ENCODE peak calls at places on chromosome 20, in nine cellular contexts. W is caudate nucleus; T is NCI-H2081; O is OCI-M1; D is nephron progenitor cell; S is stimulated activated CD8-positive, alpha-beta memory T cell treated with anti-CD3 and anti-CD28 coated beads, Interleukin-12 subunit alpha, Interleukin-12 subunit beta, amount 100 ng/mL, for 1 hour; J is small intestine; B is suprapubic skin; Q is aorta. F is an unnamed sample.

GRCh38 chr20:17223553-17223952 is 3.3 kb upstream of the PCSK2 start:
- DNase-seq in W (no peak), J (no peak), B (no peak), Q (no peak), S (no peak), O (no peak), D (no peak), T (no peak), F (no peak)

GRCh38 chr20:51029556-51029955 is 6.6 kb upstream of the KCNG1 start:
- DNase-seq in J (no peak), B (no peak), Q (no peak), W (no peak), D (no peak), T (no peak), S (no peak), O (no peak), F (no peak)

GRCh38 chr20:7358670-7359069 is 581.6 kb downstream of the HAO1 start:
- DNase-seq in W (no peak), T (no peak), B (no peak), D (peak), J (no peak), O (no peak), S (no peak), Q (no peak), F (no peak)

GRCh38 chr20:40511478-40511877 is 177.6 kb downstream of the MAFB start:
- DNase-seq in T (no peak), W (no peak), O (no peak), J (no peak), S (no peak), D (no peak), Q (no peak), B (peak), F (no peak)

GRCh38 chr20:51004781-51005180 is 18.1 kb downstream of the KCNG1 start:
- DNase-seq in D (no peak), T (no peak), B (no peak), J (no peak), S (no peak), W (no peak), Q (no peak), O (no peak), F (no peak)

GRCh38 chr20:57647006-57647932 is 27.0 kb upstream of the ZBP1 start:
- DNase-seq in B (no peak), T (no peak), S (no peak), J (no peak), O (no peak), D (no peak), Q (no peak), W (no peak), F (no peak)

GRCh38 chr20:60314727-60315126 is 356.5 kb downstream of the CDH26 start:
- DNase-seq in W (no peak), S (no peak), O (no peak), D (no peak), Q (no peak), T (no peak), B (no peak), J (no peak), F (no peak)

GRCh38 chr20:60256811-60257210 is 298.6 kb downstream of the CDH26 start:
- DNase-seq in O (no peak), Q (no peak), S (no peak), D (no peak), T (no peak), W (no peak), B (no peak), J (no peak), F (no peak)

GRCh38 chr20:5886788-5887187 is 63.5 kb downstream of the TRMT6 start:
- DNase-seq in B (no peak), D (no peak), T (no peak), O (no peak), Q (no peak), J (no peak), W (no peak), S (no peak), F (no peak)

GRCh38 chr20:49575551-49576060 is 7.7 kb upstream of the PTGIS start:
- DNase-seq in W (no peak), O (no peak), S (no peak), J (peak), D (no peak), Q (no peak), T (no peak), B (peak), F (no peak)

GRCh38 chr20:45066372-45066771 is 34.6 kb downstream of the KCNS1 start:
- DNase-seq in D (no peak), J (no peak), Q (no peak), T (no peak), B (no peak), W (no peak), S (no peak), O (no peak), F (no peak)

GRCh38 chr20:52622086-52622485 is 350.1 kb upstream of the TSHZ2 start:
- DNase-seq in J (no peak), S (no peak), T (no peak), W (no peak), Q (no peak), B (no peak), D (no peak), O (no peak), F (no peak)

GRCh38 chr20:19099586-19100555 is 112.6 kb upstream of the SLC24A3 start:
- DNase-seq in Q (no peak), B (no peak), J (peak), D (no peak), S (no peak), W (no peak), O (no peak), T (no peak), F (no peak)

GRCh38 chr20:10553326-10553984 is 118.3 kb downstream of the SLX4IP start:
- DNase-seq in B (no peak), D (peak), W (peak), S (peak), J (peak), Q (peak), T (peak), O (peak), F (peak)

GRCh38 chr20:34863421-34863965 is 9.2 kb downstream of the GGT7 start:
- DNase-seq in W (no peak), B (peak), Q (no peak), T (no peak), J (no peak), S (no peak), D (no peak), O (no peak), F (no peak)

GRCh38 chr20:10508468-10509251 is 73.6 kb downstream of the SLX4IP start:
- DNase-seq in Q (no peak), O (no peak), B (no peak), S (no peak), D (peak), T (no peak), J (no peak), W (no peak), F (peak)

GRCh38 chr20:52829111-52829510 is 143.0 kb upstream of the TSHZ2 start:
- DNase-seq in W (no peak), T (no peak), Q (no peak), J (no peak), D (no peak), B (no peak), S (no peak), O (no peak), F (no peak)

GRCh38 chr20:52994184-52994970 is 22.2 kb downstream of the TSHZ2 start:
- DNase-seq in O (no peak), Q (no peak), S (no peak), D (no peak), T (no peak), B (no peak), J (no peak), W (no peak), F (no peak)

GRCh38 chr20:18645196-18645745 is 57.4 kb downstream of the DTD1 start:
- DNase-seq in J (no peak), Q (no peak), B (no peak), D (no peak), S (no peak), W (no peak), O (peak), T (no peak), F (no peak)

GRCh38 chr20:10710995-10711775 is 37.4 kb upstream of the JAG1 start:
- DNase-seq in O (no peak), W (no peak), T (no peak), D (no peak), J (peak), S (no peak), B (no peak), Q (no peak), F (no peak)

GRCh38 chr20:36092424-36093024 is 62.0 kb upstream of the EPB41L1 start:
- DNase-seq in S (no peak), J (no peak), T (no peak), B (no peak), D (peak), Q (peak), O (no peak), W (no peak), F (no peak)

GRCh38 chr20:62774762-62775161 is 21.5 kb upstream of the MRGBP start:
- DNase-seq in O (peak), J (no peak), S (no peak), T (no peak), B (no peak), Q (no peak), W (no peak), D (no peak), F (no peak)

GRCh38 chr20:19981091-19981490 is 36.1 kb upstream of the NAA20 start:
- DNase-seq in D (no peak), B (no peak), O (no peak), Q (no peak), W (no peak), T (no peak), S (no peak), J (no peak), F (no peak)

GRCh38 chr20:43925786-43926185 is 11.1 kb downstream of the TOX2 start:
- DNase-seq in O (peak), T (no peak), Q (peak), B (no peak), D (no peak), W (peak), J (no peak), S (no peak), F (no peak)

GRCh38 chr20:18983796-18984195 is 170.2 kb downstream of the SCP2D1 start:
- DNase-seq in T (peak), B (no peak), O (no peak), D (no peak), Q (no peak), S (no peak), W (no peak), J (no peak), F (no peak)

GRCh38 chr20:48875914-48876240 is 45.6 kb upstream of the ARFGEF2 start:
- DNase-seq in W (no peak), J (no peak), D (no peak), S (no peak), T (no peak), B (no peak), O (no peak), Q (no peak), F (peak)

GRCh38 chr20:59526242-59527225 is 77.8 kb upstream of the PHACTR3 start:
- DNase-seq in D (no peak), S (no peak), W (no peak), B (no peak), Q (no peak), T (no peak), J (no peak), O (no peak), F (no peak)

GRCh38 chr20:14688045-14688444 is 350.6 kb upstream of the FLRT3 start:
- DNase-seq in T (no peak), S (no peak), D (no peak), B (no peak), Q (no peak), W (no peak), J (no peak), O (no peak), F (no peak)

GRCh38 chr20:38373231-38373867 is 27.1 kb downstream of the LBP start:
- DNase-seq in W (no peak), D (no peak), O (peak), S (no peak), B (peak), Q (no peak), T (no peak), J (peak), F (peak)

GRCh38 chr20:62761759-62762131 is 34.5 kb upstream of the MRGBP start:
- DNase-seq in T (no peak), Q (no peak), O (no peak), J (no peak), W (no peak), B (no peak), D (no peak), S (no peak), F (no peak)

GRCh38 chr20:61516398-61517208 is 264.5 kb downstream of the CDH4 start:
- DNase-seq in O (no peak), Q (peak), D (no peak), B (no peak), T (no peak), S (no peak), W (no peak), J (no peak), F (no peak)

GRCh38 chr20:49790077-49790798 is 22.4 kb upstream of the SLC9A8 start:
- DNase-seq in S (no peak), O (peak), J (peak), Q (no peak), D (no peak), W (no peak), B (no peak), T (no peak), F (peak)

GRCh38 chr20:56373942-56374341 is 15.2 kb downstream of the FAM210B start:
- DNase-seq in O (peak), J (no peak), W (no peak), T (no peak), S (no peak), B (no peak), D (no peak), Q (no peak), F (peak)

GRCh38 chr20:64076061-64076997 is 3.0 kb downstream of the RGS19 start:
- DNase-seq in Q (no peak), T (no peak), O (no peak), D (no peak), B (no peak), J (no peak), S (no peak), W (no peak), F (no peak)

GRCh38 chr20:23585449-23585807 is 17.1 kb upstream of the CST9L start:
- DNase-seq in T (no peak), W (no peak), B (no peak), S (no peak), D (no peak), Q (no peak), O (no peak), J (no peak), F (no peak)

GRCh38 chr20:19727251-19727847 is 30.7 kb upstream of the RIN2 start:
- DNase-seq in S (no peak), B (no peak), Q (no peak), J (no peak), T (no peak), O (no peak), W (no peak), D (no peak), F (no peak)

GRCh38 chr20:8150591-8150990 is 18.5 kb downstream of the PLCB1 start:
- DNase-seq in O (no peak), W (no peak), S (no peak), D (no peak), B (no peak), Q (no peak), T (no peak), J (no peak), F (no peak)

F was measured in erythroblast.